ENCODE peak calls at places on chromosomes 7 and 10, in seven cellular contexts. R, I, T, C, O, Q and M are unnamed samples.

GRCh38 chr10:33330543-33331019 is 3.9 kb downstream of the NRP1 start:
- DNase-seq in R (peak; percentile 82), I (peak; percentile 76), T (peak; percentile 69), C (peak; percentile 91), O (peak; percentile 87), Q (peak; percentile 86), M (no peak)

GRCh38 chr10:90871279-90871760 is 454 bp upstream of the RPP30 start:
- DNase-seq in R (peak; percentile 16), I (peak; percentile 74), T (peak; percentile 50), C (peak; percentile 87), O (peak; percentile 77), Q (no peak), M (no peak)

GRCh38 chr10:117413928-117414618 is 38.8 kb upstream of the PDZD8 start:
- DNase-seq in R (no peak), I (peak; percentile 23), T (no peak), C (peak; percentile 54), O (no peak), Q (no peak), M (no peak)

GRCh38 chr10:50242777-50243176 is 8.5 kb downstream of the ASAH2 start:
- DNase-seq in R (no peak), I (no peak), T (no peak), C (no peak), O (no peak), Q (no peak), M (no peak)

GRCh38 chr7:94877731-94878670 is 29.4 kb upstream of the PPP1R9A start:
- DNase-seq in R (no peak), I (no peak), T (no peak), C (no peak), O (peak; percentile 54), Q (no peak), M (no peak)

GRCh38 chr7:121202834-121203233 is 126.0 kb upstream of the WNT16 start:
- DNase-seq in R (no peak), I (no peak), T (no peak), C (no peak), O (no peak), Q (no peak), M (no peak)

GRCh38 chr7:106768324-106768751 is 96.7 kb upstream of the PIK3CG start:
- DNase-seq in R (no peak), I (peak; percentile 34), T (peak; percentile 30), C (no peak), O (no peak), Q (no peak), M (no peak)

GRCh38 chr10:62466590-62466989 is 92.4 kb downstream of the ZNF365 start:
- DNase-seq in R (no peak), I (no peak), T (no peak), C (no peak), O (no peak), Q (no peak), M (no peak)

GRCh38 chr7:105849122-105849855 is 27.1 kb downstream of the ATXN7L1 start:
- DNase-seq in R (no peak), I (no peak), T (no peak), C (peak; percentile 70), O (no peak), Q (no peak), M (no peak)

GRCh38 chr10:70887804-70888800 is at the start of gene PCBD1:
- DNase-seq in R (peak; percentile 80), I (peak; percentile 26), T (peak; percentile 86), C (peak; percentile 44), O (peak; percentile 91), Q (peak; percentile 80), M (peak; percentile 40)

GRCh38 chr7:47100815-47101435 is 481.0 kb downstream of the TNS3 start:
- DNase-seq in R (no peak), I (no peak), T (no peak), C (peak; percentile 75), O (peak; percentile 71), Q (peak; percentile 35), M (no peak)

GRCh38 chr10:123519861-123520260 is 146.3 kb upstream of the GPR26 start:
- DNase-seq in R (no peak), I (no peak), T (no peak), C (no peak), O (no peak), Q (no peak), M (no peak)
- TF ChIP-seq CTCF in R (no peak), I (no peak), T (no peak), C (no peak), O (no peak), Q (no peak), M (no peak)

GRCh38 chr7:35263396-35263795 is 9.5 kb upstream of the TBX20 start:
- DNase-seq in R (no peak), I (no peak), T (no peak), C (no peak), O (no peak), Q (peak; percentile 55), M (no peak)

GRCh38 chr7:35260254-35260653 is 6.4 kb upstream of the TBX20 start:
- DNase-seq in R (no peak), I (no peak), T (no peak), C (no peak), O (no peak), Q (no peak), M (no peak)

GRCh38 chr7:35261041-35261440 is 7.1 kb upstream of the TBX20 start:
- DNase-seq in R (no peak), I (no peak), T (no peak), C (no peak), O (no peak), Q (no peak), M (no peak)

GRCh38 chr7:35259555-35259954 is 5.7 kb upstream of the TBX20 start:
- DNase-seq in R (no peak), I (no peak), T (no peak), C (peak; percentile 8), O (no peak), Q (no peak), M (no peak)

DNA sequence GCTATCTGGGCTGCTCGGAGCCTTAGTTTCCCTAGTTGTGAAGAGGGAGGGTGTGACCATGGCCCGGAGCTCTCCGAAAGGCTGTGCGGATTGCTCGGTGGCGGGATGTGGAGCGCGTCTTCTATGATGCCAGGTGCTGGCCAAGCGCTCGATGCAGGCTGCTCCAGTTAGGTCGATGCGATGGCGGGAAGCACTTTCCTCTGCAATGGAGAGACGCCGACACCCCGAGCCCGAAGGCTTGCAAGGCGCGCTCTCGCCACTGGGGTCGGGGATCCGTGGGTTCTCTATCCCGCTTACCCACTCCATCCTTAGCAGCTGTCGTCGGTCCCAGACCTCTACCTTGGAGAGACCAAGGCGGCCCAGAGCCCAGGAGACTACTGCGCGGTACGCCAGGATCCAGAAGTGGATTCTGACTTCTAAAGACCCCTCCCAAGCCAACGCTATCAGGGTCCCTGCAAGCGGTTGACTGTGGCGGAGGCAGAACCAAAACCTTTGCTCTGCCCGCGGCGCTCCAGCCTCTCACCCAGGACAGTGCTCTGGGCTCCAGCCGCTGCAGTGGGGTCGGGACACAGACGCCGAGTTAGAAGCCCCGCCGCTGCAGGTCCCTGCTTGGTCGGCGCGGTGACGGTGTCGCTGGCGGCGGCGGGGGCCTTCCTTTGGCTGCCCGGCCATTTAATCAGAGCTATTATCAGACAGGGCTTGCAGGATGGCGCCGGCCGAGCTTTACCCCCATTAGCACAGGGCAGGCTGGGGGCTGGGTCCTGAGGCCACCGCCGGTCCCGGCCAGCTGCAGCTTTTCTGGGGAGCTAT is 7.8 kb upstream of the TBX20 start:
- DNase-seq in R (no peak), I (no peak), T (no peak), C (no peak), O (peak; percentile 32), Q (peak; percentile 36), M (no peak)
- TF ChIP-seq CTCF in R (no peak), I (no peak), T (no peak), C (no peak), O (no peak), Q (peak; percentile 22), M (no peak)

DNA sequence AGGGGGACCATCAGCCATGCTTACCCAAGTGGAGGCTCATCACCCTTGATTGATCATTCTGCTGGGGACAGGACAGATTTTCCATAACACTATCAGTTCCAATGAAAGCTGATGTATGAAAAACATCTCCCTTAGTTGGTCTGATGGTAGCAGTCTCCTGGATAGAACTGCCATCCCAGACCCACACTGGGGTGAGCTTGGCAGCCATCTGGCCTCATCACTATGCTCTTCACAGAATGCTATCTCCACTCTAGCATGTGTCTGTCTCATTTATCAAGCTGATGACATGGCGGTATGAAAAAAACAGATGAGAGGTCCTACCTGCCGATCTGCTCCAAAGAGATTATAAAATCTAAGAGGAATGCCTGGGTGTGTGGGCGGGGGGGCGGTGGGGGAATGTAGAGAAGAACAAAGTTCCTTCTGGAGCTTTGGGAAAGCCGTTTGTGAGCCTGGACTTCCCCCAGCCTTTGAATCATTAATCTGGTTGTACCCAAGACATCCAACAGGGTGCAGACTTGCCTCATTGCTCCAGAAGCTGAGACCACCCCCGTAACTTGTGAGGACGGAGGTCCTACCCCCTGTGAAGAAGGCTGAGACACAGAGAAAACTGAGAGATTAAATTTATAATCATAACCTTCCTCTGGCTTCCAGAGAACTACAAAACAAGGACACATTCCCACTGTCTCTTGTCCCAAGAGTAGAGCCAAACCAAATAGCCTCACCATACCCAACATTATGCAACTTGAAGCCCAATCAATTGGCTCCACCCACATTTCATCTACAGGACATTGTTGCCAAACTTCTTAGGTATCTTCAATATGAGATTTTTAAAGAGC is 340.9 kb downstream of the KCNMA1 start:
- DNase-seq in R (no peak), I (no peak), T (no peak), C (no peak), O (no peak), Q (no peak), M (no peak)
- TF ChIP-seq CTCF in R (no peak), I (no peak), T (no peak), C (no peak), O (peak; percentile 2), Q (no peak), M (no peak)

GRCh38 chr10:43407576-43408330 is 1.2 kb downstream of the HNRNPF start:
- DNase-seq in R (peak; percentile 90), I (peak; percentile 82), T (peak; percentile 93), C (peak; percentile 93), O (peak; percentile 97), Q (peak; percentile 92), M (peak; percentile 74)
- TF ChIP-seq CTCF in R (peak; percentile 21), I (peak; percentile 74), T (peak; percentile 40), C (peak; percentile 67), O (peak; percentile 28), Q (peak; percentile 53), M (peak; percentile 57)

GRCh38 chr7:142528608-142529408 is 220.5 kb upstream of the PRSS1 start:
- DNase-seq in R (no peak), I (no peak), T (no peak), C (no peak), O (no peak), Q (no peak), M (no peak)
- TF ChIP-seq CTCF in R (no peak), I (no peak), T (no peak), C (no peak), O (no peak), Q (no peak), M (no peak)

DNA sequence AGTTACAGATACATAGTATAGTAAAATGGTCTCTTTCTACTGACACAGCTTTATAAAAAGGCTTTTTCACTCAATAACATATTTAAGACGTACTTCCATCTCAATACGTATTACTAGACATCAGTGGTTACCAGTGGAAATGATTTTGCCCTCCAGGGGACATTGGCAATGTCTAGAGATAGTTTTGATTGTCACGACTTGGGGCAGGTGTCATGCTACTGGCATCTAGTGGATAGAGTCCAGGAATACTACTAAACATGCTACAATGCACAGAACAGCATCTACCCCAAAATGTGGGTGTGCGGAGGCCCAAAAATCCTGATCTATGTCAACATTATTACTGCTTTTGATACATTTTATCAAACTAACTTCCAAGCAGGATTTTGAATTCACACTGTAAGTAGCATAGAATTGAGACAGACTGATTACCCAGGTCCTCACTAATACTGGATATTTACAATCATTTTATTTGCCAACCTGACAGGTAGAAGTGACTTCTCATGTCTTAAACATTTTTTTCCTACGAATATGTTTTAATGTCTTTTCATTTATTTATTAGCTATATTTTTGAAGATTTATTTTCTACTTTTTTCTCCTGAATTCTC is 53.8 kb downstream of the HGF start:
- DNase-seq in R (no peak), I (peak; percentile 50), T (no peak), C (peak; percentile 80), O (peak; percentile 17), Q (no peak), M (no peak)
- TF ChIP-seq CTCF in R (no peak), I (peak; percentile 74), T (peak; percentile 42), C (peak; percentile 55), O (no peak), Q (peak; percentile 49), M (peak; percentile 38)